ENCODE peak calls at places on chromosome 14, in ten cellular contexts. E is heart right ventricle; X is uterus; N is adrenal gland; U is iPS DF 6.9; F is naive thymus-derived CD4-positive, alpha-beta T cell; T is hepatocyte; I is A549; Y is ovary; C is SJSA1. M is an unnamed sample.

GRCh38 chr14:95437715-95438114 is 78.7 kb downstream of the SYNE3 start:
- DNase-seq in E (no peak), X (no peak), N (no peak), U (no peak), F (no peak), T (no peak), I (no peak), Y (no peak), C (no peak), M (no peak)

GRCh38 chr14:92459479-92460421 is 53.8 kb upstream of the RIN3 start:
- DNase-seq in E (peak; percentile 42), X (no peak), N (peak; percentile 66), U (no peak), F (no peak), T (peak; percentile 25), I (no peak), Y (no peak), C (no peak), M (no peak)

GRCh38 chr14:61048640-61049039 is 67.6 kb downstream of the SLC38A6 start:
- DNase-seq in E (no peak), X (no peak), N (no peak), U (no peak), F (no peak), T (no peak), I (no peak), Y (no peak), C (no peak), M (no peak)

GRCh38 chr14:50677527-50678063 is 9.5 kb upstream of the SAV1 start:
- DNase-seq in E (no peak), X (no peak), N (no peak), U (no peak), F (no peak), T (no peak), I (peak; percentile 14), Y (no peak), C (peak; percentile 75), M (no peak)

GRCh38 chr14:104547998-104548700 is 31.4 kb upstream of the C14orf180 start:
- DNase-seq in E (no peak), X (peak; percentile 9), N (peak; percentile 31), U (no peak), F (no peak), T (no peak), I (no peak), Y (no peak), C (no peak), M (no peak)

GRCh38 chr14:105013150-105013787 is 7.6 kb downstream of the CDCA4 start:
- DNase-seq in E (peak; percentile 50), X (no peak), N (no peak), U (no peak), F (no peak), T (no peak), I (no peak), Y (no peak), C (no peak), M (no peak)

GRCh38 chr14:102932484-102933248 is 10.2 kb downstream of the AMN start:
- DNase-seq in E (no peak), X (no peak), N (no peak), U (no peak), F (no peak), T (no peak), I (no peak), Y (no peak), C (no peak), M (no peak)

GRCh38 chr14:104818714-104819161 is 17.8 kb downstream of the ZBTB42 start:
- DNase-seq in E (no peak), X (no peak), N (peak; percentile 51), U (no peak), F (no peak), T (no peak), I (no peak), Y (peak; percentile 15), C (no peak), M (no peak)

GRCh38 chr14:55423969-55424368 is 12.3 kb upstream of the ATG14 start:
- DNase-seq in E (no peak), X (no peak), N (no peak), U (no peak), F (no peak), T (no peak), I (no peak), Y (no peak), C (no peak), M (no peak)

GRCh38 chr14:102565331-102565887 is 27.0 kb upstream of the RCOR1 start:
- DNase-seq in E (no peak), X (no peak), N (no peak), U (no peak), F (no peak), T (no peak), I (no peak), Y (no peak), C (no peak), M (no peak)

GRCh38 chr14:20671597-20672283 is 12.6 kb upstream of the RNASE4 start:
- DNase-seq in E (no peak), X (no peak), N (no peak), U (no peak), F (no peak), T (no peak), I (peak; percentile 51), Y (no peak), C (no peak), M (no peak)

GRCh38 chr14:37594238-37594915 is 672 bp downstream of the FOXA1 start:
- DNase-seq in E (no peak), X (no peak), N (peak; percentile 79), U (no peak), F (no peak), T (peak; percentile 90), I (peak; percentile 92), Y (no peak), C (peak; percentile 71), M (no peak)

GRCh38 chr14:85336257-85336656 is 193.7 kb upstream of the FLRT2 start:
- DNase-seq in E (no peak), X (no peak), N (no peak), U (no peak), F (no peak), T (no peak), I (no peak), Y (no peak), C (no peak), M (no peak)

GRCh38 chr14:52550661-52551060 is 1.6 kb downstream of the TXNDC16 start:
- DNase-seq in E (no peak), X (no peak), N (no peak), U (no peak), F (no peak), T (no peak), I (no peak), Y (no peak), C (no peak), M (no peak)

GRCh38 chr14:79161576-79161975 is 991.4 kb downstream of the NRXN3 start:
- DNase-seq in E (no peak), X (no peak), N (no peak), U (peak; percentile 31), F (no peak), T (peak; percentile 59), I (peak; percentile 3), Y (no peak), C (no peak), M (no peak)

GRCh38 chr14:24296341-24297157 is 3.0 kb downstream of the DHRS1 start:
- DNase-seq in E (peak; percentile 41), X (peak; percentile 50), N (peak; percentile 88), U (no peak), F (peak; percentile 74), T (peak; percentile 87), I (peak; percentile 77), Y (peak; percentile 43), C (peak; percentile 49), M (peak; percentile 55)

DNA sequence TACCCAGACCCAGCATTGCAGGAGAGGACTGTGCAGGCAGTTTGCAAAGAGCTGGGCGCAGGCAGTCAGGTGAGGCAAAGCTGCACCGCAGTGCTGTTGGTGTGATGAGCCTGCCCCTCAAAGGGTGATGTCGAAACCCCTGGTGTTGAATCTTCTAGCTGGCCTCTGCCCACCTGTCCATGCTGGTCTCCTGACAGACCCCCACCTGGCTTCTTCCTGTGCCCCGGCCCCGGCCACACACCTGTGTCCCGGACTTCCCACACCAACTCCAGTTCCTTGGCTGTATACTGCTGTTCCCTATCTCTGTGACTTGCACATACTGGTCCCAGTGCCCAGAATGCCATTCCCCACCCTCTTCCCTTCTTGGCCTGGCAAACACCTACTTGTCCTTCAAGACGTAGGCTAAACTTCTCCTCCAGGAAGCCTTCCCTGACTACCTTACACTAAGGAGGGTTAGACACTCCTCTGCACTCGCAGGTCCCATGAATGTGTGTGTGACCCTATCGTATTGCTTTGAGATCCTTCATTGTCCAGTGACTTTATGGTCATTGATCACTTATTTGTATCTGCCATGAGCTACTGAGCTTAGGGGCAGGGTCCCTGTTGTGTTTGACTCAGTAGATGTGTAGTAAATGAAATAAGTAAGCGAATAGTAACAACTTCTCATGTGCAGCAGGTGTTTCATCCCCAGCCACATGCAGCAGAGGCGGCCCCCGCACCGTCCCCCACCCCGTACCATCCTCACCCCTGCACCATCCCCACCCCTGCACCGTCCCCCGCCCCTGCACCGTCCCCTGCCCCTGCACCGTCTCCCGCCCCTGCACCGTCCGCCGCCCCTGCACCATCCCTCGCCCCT is 37.4 kb downstream of the ESRRB start:
- DNase-seq in E (no peak), X (no peak), N (no peak), U (no peak), F (no peak), T (no peak), I (no peak), Y (no peak), C (no peak), M (no peak)
- H3K27ac ChIP-seq in E (no peak overlapping the region), X (no peak overlapping the region), N (no peak overlapping the region), U (no peak overlapping the region), F (no peak overlapping the region), T (no peak overlapping the region), I (no peak overlapping the region), Y (no peak overlapping the region), C (no peak overlapping the region), M (no peak overlapping the region)

GRCh38 chr14:100430571-100430970 is 107.4 kb downstream of the SLC25A47 start:
- DNase-seq in E (no peak), X (no peak), N (peak; percentile 53), U (no peak), F (no peak), T (no peak), I (no peak), Y (no peak), C (no peak), M (no peak)
- H3K27ac ChIP-seq in E (no peak overlapping the region), X (no peak overlapping the region), N (no peak overlapping the region), U (no peak overlapping the region), F (no peak overlapping the region), T (no peak overlapping the region), I (no peak overlapping the region), Y (no peak overlapping the region), C (no peak overlapping the region), M (no peak overlapping the region)

DNA sequence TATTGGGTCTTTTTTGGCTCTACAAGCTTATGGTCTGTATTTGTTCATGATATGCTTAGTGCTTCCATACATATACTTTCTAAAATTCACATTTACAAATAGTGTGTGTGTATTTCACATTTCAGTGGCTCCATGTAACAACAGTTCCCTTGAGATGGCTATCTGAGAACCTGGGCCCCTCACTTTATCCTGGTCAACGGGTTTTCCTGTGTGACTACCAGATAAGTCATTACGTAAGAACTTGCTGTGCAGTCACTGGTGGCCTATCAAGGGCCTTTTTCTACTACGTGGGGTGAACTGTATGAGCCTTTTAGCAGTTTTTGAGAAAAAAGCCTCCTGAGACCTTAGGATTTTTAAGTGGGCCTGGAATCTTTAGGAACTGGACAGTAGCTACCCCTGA is 454.1 kb downstream of the PCNX1 start:
- DNase-seq in E (no peak), X (no peak), N (no peak), U (no peak), F (no peak), T (no peak), I (no peak), Y (no peak), C (no peak), M (no peak)
- H3K27ac ChIP-seq in E (no peak overlapping the region), X (no peak overlapping the region), N (no peak overlapping the region), U (no peak overlapping the region), F (no peak overlapping the region), T (no peak overlapping the region), I (no peak overlapping the region), Y (no peak overlapping the region), C (no peak overlapping the region), M (no peak overlapping the region)

GRCh38 chr14:68552075-68552474 is 240.8 kb downstream of the ZFP36L1 start:
- DNase-seq in E (no peak), X (no peak), N (no peak), U (no peak), F (no peak), T (no peak), I (no peak), Y (no peak), C (no peak), M (no peak)
- H3K27ac ChIP-seq in E (peak overlapping the region; percentile 61), X (peak overlapping the region; percentile 90), N (no peak overlapping the region), U (no peak overlapping the region), F (no peak overlapping the region), T (peak overlapping the region; percentile 90), I (peak overlapping the region; percentile 85), Y (no peak overlapping the region), C (no peak overlapping the region), M (no peak overlapping the region)

M was measured in substantia nigra.